ENCODE peak calls at places on chromosomes 5 and 9, in nine cellular contexts. I is Calu3, D is tibial artery, H is fibroblast of lung, P is neural crest cell, L is sigmoid colon, O is A673, Q is PC-3, U is progenitor cell of endocrine pancreas. J is an unnamed sample.

GRCh38 chr9:69980591-69980990 is 63.1 kb upstream of the MAMDC2 start:
- DNase-seq in I (no peak), D (no peak), H (no peak), P (no peak), L (no peak), O (no peak), Q (no peak), U (no peak), J (no peak)

GRCh38 chr5:171579849-171580505 is 160.5 kb downstream of the FGF18 start:
- DNase-seq in I (no peak), D (no peak), H (peak; percentile 46), P (no peak), L (no peak), O (no peak), Q (no peak), U (no peak), J (no peak)

GRCh38 chr5:133789428-133789827 is 177.1 kb upstream of the FSTL4 start:
- DNase-seq in I (no peak), D (no peak), H (no peak), P (no peak), L (no peak), O (no peak), Q (no peak), U (no peak), J (no peak)

GRCh38 chr9:121765021-121765950 is 113.9 kb downstream of the DAB2IP start:
- DNase-seq in I (peak; percentile 42), D (peak; percentile 70), H (peak; percentile 50), P (no peak), L (peak; percentile 81), O (no peak), Q (peak; percentile 63), U (no peak), J (no peak)

GRCh38 chr9:127162567-127163365 is 40.3 kb upstream of the ANGPTL2 start:
- DNase-seq in I (no peak), D (no peak), H (no peak), P (no peak), L (peak; percentile 50), O (no peak), Q (no peak), U (no peak), J (no peak)

GRCh38 chr5:125065114-125065513 is 318.7 kb upstream of the ZNF608 start:
- DNase-seq in I (no peak), D (no peak), H (no peak), P (no peak), L (no peak), O (no peak), Q (peak; percentile 39), U (no peak), J (no peak)

GRCh38 chr9:5957166-5957565 is 58.3 kb downstream of the RANBP6 start:
- DNase-seq in I (no peak), D (no peak), H (no peak), P (no peak), L (no peak), O (no peak), Q (no peak), U (no peak), J (no peak)

GRCh38 chr5:151676719-151677118 is 10.0 kb downstream of the SPARC start:
- DNase-seq in I (no peak), D (peak; percentile 12), H (peak; percentile 2), P (no peak), L (no peak), O (no peak), Q (no peak), U (no peak), J (no peak)

GRCh38 chr9:12684923-12685468 is 8.2 kb upstream of the TYRP1 start:
- DNase-seq in I (no peak), D (no peak), H (no peak), P (no peak), L (no peak), O (no peak), Q (no peak), U (no peak), J (no peak)

GRCh38 chr5:142366007-142366406 is 41.2 kb upstream of the SPRY4 start:
- DNase-seq in I (no peak), D (no peak), H (no peak), P (no peak), L (peak; percentile 10), O (no peak), Q (no peak), U (no peak), J (no peak)

GRCh38 chr5:157137691-157138090 is 5.0 kb downstream of the MED7 start:
- DNase-seq in I (no peak), D (no peak), H (no peak), P (no peak), L (peak; percentile 21), O (no peak), Q (no peak), U (no peak), J (no peak)

GRCh38 chr5:157143127-157143959 is 678 bp upstream of the MED7 start:
- DNase-seq in I (peak; percentile 32), D (peak; percentile 60), H (no peak), P (no peak), L (peak; percentile 67), O (peak; percentile 40), Q (no peak), U (no peak), J (peak; percentile 66)

GRCh38 chr5:157142317-157143126 is at the start of gene MED7:
- DNase-seq in I (peak; percentile 95), D (peak; percentile 95), H (peak; percentile 100), P (peak; percentile 82), L (peak; percentile 98), O (peak; percentile 97), Q (peak; percentile 100), U (peak; percentile 82), J (peak; percentile 97)
- TF ChIP-seq CTCF in I (no peak), D (no peak), H (no peak), P (no peak), L (no peak), O (no peak), Q (no peak), U (no peak), J (no peak)

GRCh38 chr5:159937580-159937979 is 21.3 kb downstream of the ADRA1B start:
- DNase-seq in I (no peak), D (no peak), H (no peak), P (no peak), L (no peak), O (no peak), Q (no peak), U (no peak), J (no peak)

GRCh38 chr5:159935946-159936345 is 19.7 kb downstream of the ADRA1B start:
- DNase-seq in I (no peak), D (no peak), H (no peak), P (no peak), L (no peak), O (no peak), Q (no peak), U (no peak), J (no peak)

GRCh38 chr5:159928122-159928960 is 12.1 kb downstream of the ADRA1B start:
- DNase-seq in I (peak; percentile 52), D (peak; percentile 45), H (peak; percentile 87), P (no peak), L (no peak), O (no peak), Q (peak; percentile 90), U (no peak), J (no peak)

GRCh38 chr5:159936686-159937329 is 20.5 kb downstream of the ADRA1B start:
- DNase-seq in I (no peak), D (no peak), H (peak; percentile 31), P (no peak), L (no peak), O (no peak), Q (peak; percentile 18), U (no peak), J (no peak)

GRCh38 chr5:159933531-159934485 is 17.5 kb downstream of the ADRA1B start:
- DNase-seq in I (no peak), D (no peak), H (no peak), P (no peak), L (no peak), O (no peak), Q (no peak), U (no peak), J (no peak)
- TF ChIP-seq CTCF in I (no peak), D (no peak), H (no peak), P (no peak), L (no peak), O (no peak), Q (no peak), U (no peak), J (no peak)

GRCh38 chr5:95959051-95959963 is 2.3 kb downstream of the ELL2 start:
- DNase-seq in I (peak; percentile 11), D (no peak), H (peak; percentile 48), P (no peak), L (no peak), O (no peak), Q (no peak), U (no peak), J (no peak)
- TF ChIP-seq CTCF in I (no peak), D (no peak), H (no peak), P (no peak), L (no peak), O (no peak), Q (no peak), U (peak; percentile 9), J (no peak)

GRCh38 chr9:36923025-36923625 is 110.9 kb downstream of the PAX5 start:
- DNase-seq in I (no peak), D (no peak), H (no peak), P (no peak), L (peak; percentile 48), O (no peak), Q (no peak), U (no peak), J (no peak)

GRCh38 chr9:36922548-36922947 is 111.5 kb downstream of the PAX5 start:
- DNase-seq in I (no peak), D (no peak), H (no peak), P (no peak), L (peak; percentile 56), O (peak; percentile 84), Q (peak; percentile 55), U (no peak), J (no peak)

GRCh38 chr9:36928210-36928609 is 105.9 kb downstream of the PAX5 start:
- DNase-seq in I (no peak), D (no peak), H (no peak), P (no peak), L (no peak), O (no peak), Q (no peak), U (no peak), J (no peak)

GRCh38 chr9:36924071-36924470 is 110.0 kb downstream of the PAX5 start:
- DNase-seq in I (peak; percentile 9), D (no peak), H (peak; percentile 49), P (no peak), L (peak; percentile 3), O (peak; percentile 89), Q (peak; percentile 96), U (no peak), J (no peak)

GRCh38 chr9:36925033-36925432 is 109.0 kb downstream of the PAX5 start:
- DNase-seq in I (no peak), D (no peak), H (no peak), P (no peak), L (peak; percentile 6), O (peak; percentile 49), Q (no peak), U (no peak), J (no peak)
- TF ChIP-seq CTCF in I (no peak), D (no peak), H (no peak), P (no peak), L (no peak), O (no peak), Q (no peak), U (no peak), J (no peak)